ENCODE peak calls at places on chromosomes 1 and 21, in eight cellular contexts. F, A, R, S, D, K, G and V are unnamed samples.

GRCh38 chr1:144551543-144552424 is 40.9 kb upstream of the PPIAL4F start:
- DNase-seq in R (no peak), A (peak; percentile 85), D (peak; percentile 54), S (peak; percentile 60), F (peak; percentile 84), G (peak; percentile 94), K (peak; percentile 89), V (peak; percentile 64)

GRCh38 chr1:247291835-247292561 is 36.1 kb downstream of the VN1R5 start:
- DNase-seq in G (no peak), K (no peak), A (no peak), F (no peak), S (no peak), D (no peak), R (no peak), V (no peak)

GRCh38 chr21:46127239-46128105 is 27.9 kb downstream of the FTCD start:
- DNase-seq in F (peak; percentile 21), S (no peak), A (no peak), R (no peak), K (no peak), D (no peak), G (no peak), V (no peak)

GRCh38 chr1:91020486-91020885 is 1.3 kb downstream of the ZNF644 start:
- DNase-seq in G (peak; percentile 7), S (no peak), A (no peak), F (no peak), K (no peak), R (no peak), D (no peak), V (no peak)

GRCh38 chr1:222709700-222710153 is 2.6 kb downstream of the AIDA start:
- DNase-seq in A (no peak), F (no peak), R (no peak), D (no peak), K (no peak), G (no peak), S (no peak), V (no peak)

GRCh38 chr1:222761171-222761570 is 24.2 kb downstream of the FAM177B start:
- DNase-seq in G (no peak), A (no peak), F (no peak), K (no peak), D (no peak), S (no peak), R (no peak), V (no peak)

GRCh38 chr1:119141020-119141424 is 569 bp upstream of the WARS2 start:
- DNase-seq in F (no peak), S (no peak), R (no peak), A (peak; percentile 55), D (no peak), G (peak; percentile 36), K (peak; percentile 26), V (peak; percentile 22)

GRCh38 chr1:87787551-87787950 is 458.9 kb downstream of the LMO4 start:
- DNase-seq in R (no peak), F (no peak), S (no peak), D (no peak), A (no peak), G (no peak), K (no peak), V (no peak)

GRCh38 chr1:103461171-103462105 is 64.1 kb upstream of the RNPC3 start:
- DNase-seq in D (peak; percentile 5), R (no peak), G (peak; percentile 29), F (no peak), S (no peak), A (no peak), K (no peak), V (no peak)

GRCh38 chr21:38930838-38931237 is 125.1 kb downstream of the ETS2 start:
- DNase-seq in R (no peak), D (no peak), K (no peak), A (no peak), G (peak; percentile 86), F (no peak), S (no peak), V (no peak)

GRCh38 chr1:109762821-109763645 is 690 bp downstream of the EPS8L3 start:
- DNase-seq in D (no peak), K (no peak), G (peak; percentile 89), R (no peak), S (no peak), F (peak; percentile 63), A (no peak), V (no peak)

GRCh38 chr1:166511754-166512153 is 327.5 kb upstream of the POGK start:
- DNase-seq in S (no peak), G (no peak), A (no peak), F (no peak), K (no peak), D (no peak), R (no peak), V (no peak)

GRCh38 chr1:22841754-22842370 is 130.8 kb downstream of the LACTBL1 start:
- DNase-seq in F (no peak), S (no peak), R (no peak), G (peak; percentile 52), K (no peak), A (no peak), D (no peak), V (no peak)

GRCh38 chr1:91020967-91021685 is 709 bp downstream of the ZNF644 start:
- DNase-seq in D (peak; percentile 43), K (peak; percentile 63), R (peak; percentile 11), A (no peak), F (peak; percentile 79), G (peak; percentile 84), S (peak; percentile 49), V (peak; percentile 56)

GRCh38 chr1:18299441-18300338 is 181.0 kb upstream of the KLHDC7A start:
- DNase-seq in A (no peak), R (no peak), F (no peak), G (peak; percentile 3), K (no peak), D (peak; percentile 58), S (peak; percentile 23), V (no peak)

GRCh38 chr1:160629286-160630210 is 17.3 kb downstream of the SLAMF1 start:
- DNase-seq in S (no peak), A (peak; percentile 82), F (peak; percentile 50), R (no peak), G (no peak), D (no peak), K (no peak), V (peak; percentile 67)